ENCODE peak calls at places on chromosomes 2 and 18, in six cellular contexts. H is KBM-7; R is HS-5; A is T follicular helper cell; Q is activated T-helper 1 cell treated with anti-CD3 and anti-CD28 coated beads, Interleukin-12 subunit alpha, Interleukin-12 subunit beta, Interleukin-2, Interleukin-4 antibody, amounts not matched to agents 30 ng/mL and 10 ng/mL and 1 ng/mL, durations not matched to agents 14 hours and 24 hours and 36 hours; U is activated naive CD8-positive, alpha-beta T cell treated with anti-CD3 and anti-CD28 coated beads, Interleukin-2, amount 50 U/mL, for 24 hours. V is an unnamed sample.

GRCh38 chr2:235394278-235394828 is 99.5 kb upstream of the AGAP1 start:
- DNase-seq in H (no peak), R (peak), A (no peak), Q (no peak), U (no peak), V (no peak)

GRCh38 chr2:240142256-240142775 is 1.9 kb upstream of the OTOS start:
- DNase-seq in H (no peak), R (no peak), A (no peak), Q (no peak), U (no peak), V (no peak)

GRCh38 chr2:7272180-7272579 is 355.0 kb downstream of the RNF144A start:
- DNase-seq in H (no peak), R (no peak), A (no peak), Q (no peak), U (no peak), V (no peak)

GRCh38 chr2:190469770-190470169 is 61.6 kb downstream of the MFSD6 start:
- DNase-seq in H (peak), R (no peak), A (no peak), Q (no peak), U (no peak), V (no peak)

GRCh38 chr18:48546411-48546810 is 7.6 kb downstream of the CTIF start:
- DNase-seq in H (no peak), R (no peak), A (no peak), Q (no peak), U (no peak), V (no peak)

GRCh38 chr18:76476665-76477561 is 18.1 kb downstream of the ZNF516 start:
- DNase-seq in H (peak), R (peak), A (no peak), Q (no peak), U (no peak), V (no peak)

GRCh38 chr2:70143314-70144150 is 47.3 kb downstream of the C2orf42 start:
- DNase-seq in H (peak), R (no peak), A (no peak), Q (peak), U (no peak), V (no peak)

GRCh38 chr2:215660687-215661086 is 224.8 kb upstream of the FN1 start:
- DNase-seq in H (no peak), R (no peak), A (no peak), Q (no peak), U (no peak), V (no peak)

GRCh38 chr18:6606411-6607085 is 123.0 kb upstream of the ARHGAP28 start:
- DNase-seq in H (no peak), R (no peak), A (no peak), Q (no peak), U (no peak), V (no peak)

GRCh38 chr18:3401669-3402620 is 48.0 kb upstream of the TGIF1 start:
- DNase-seq in H (no peak), R (no peak), A (no peak), Q (no peak), U (no peak), V (no peak)

GRCh38 chr2:62202019-62202722 is 6.3 kb downstream of the B3GNT2 start:
- DNase-seq in H (peak), R (no peak), A (no peak), Q (no peak), U (no peak), V (no peak)

GRCh38 chr2:26542676-26543505 is 65.0 kb upstream of the OTOF start:
- DNase-seq in H (no peak), R (no peak), A (no peak), Q (no peak), U (no peak), V (no peak)

GRCh38 chr2:241680044-241680443 is 6.6 kb downstream of the DTYMK start:
- DNase-seq in H (no peak), R (no peak), A (no peak), Q (no peak), U (no peak), V (no peak)

GRCh38 chr2:138550670-138551287 is 49.2 kb downstream of the SPOPL start:
- DNase-seq in H (no peak), R (no peak), A (no peak), Q (no peak), U (no peak), V (no peak)

GRCh38 chr2:209965723-209966122 is 36.7 kb upstream of the RPE start:
- DNase-seq in H (no peak), R (no peak), A (no peak), Q (no peak), U (no peak), V (no peak)

GRCh38 chr2:185372188-185372587 is 366.4 kb upstream of the FSIP2 start:
- DNase-seq in H (no peak), R (peak), A (no peak), Q (no peak), U (no peak), V (no peak)

GRCh38 chr2:69036926-69037325 is 23.9 kb downstream of the ANTXR1 start:
- DNase-seq in H (no peak), R (no peak), A (no peak), Q (no peak), U (no peak), V (no peak)

GRCh38 chr2:95670167-95670566 is 78.4 kb downstream of the TRIM43 start:
- DNase-seq in H (no peak), R (peak), A (no peak), Q (no peak), U (no peak), V (no peak)

GRCh38 chr2:98121149-98121548 is 34.2 kb downstream of the VWA3B start:
- DNase-seq in H (no peak), R (no peak), A (no peak), Q (no peak), U (no peak), V (no peak)

GRCh38 chr2:162711832-162712540 is 126.6 kb downstream of the KCNH7 start:
- DNase-seq in H (no peak), R (no peak), A (no peak), Q (no peak), U (no peak), V (no peak)

GRCh38 chr2:128091691-128092050 is 671 bp downstream of the UGGT1 start:
- DNase-seq in H (peak), R (no peak), A (no peak), Q (peak), U (no peak), V (no peak)

GRCh38 chr2:204738721-204739120 is 193.4 kb downstream of the PARD3B start:
- DNase-seq in H (no peak), R (peak), A (no peak), Q (no peak), U (no peak), V (no peak)

GRCh38 chr18:68803371-68803770 is 5.5 kb downstream of the CCDC102B start:
- DNase-seq in H (no peak), R (peak), A (no peak), Q (no peak), U (no peak), V (no peak)

GRCh38 chr2:66696856-66697255 is 261.9 kb downstream of the MEIS1 start:
- DNase-seq in H (no peak), R (no peak), A (no peak), Q (no peak), U (no peak), V (no peak)

GRCh38 chr2:143230506-143231256 is 101.5 kb downstream of the ARHGAP15 start:
- DNase-seq in H (no peak), R (no peak), A (no peak), Q (no peak), U (no peak), V (no peak)

GRCh38 chr2:146587291-146587713 is 1257.5 kb upstream of the ACVR2A start:
- DNase-seq in H (no peak), R (no peak), A (no peak), Q (no peak), U (no peak), V (no peak)

GRCh38 chr2:139609109-139609508 is 828.9 kb upstream of the NXPH2 start:
- DNase-seq in H (no peak), R (no peak), A (no peak), Q (no peak), U (no peak), V (no peak)

GRCh38 chr2:53987336-53987921 is 16.6 kb upstream of the PSME4 start:
- DNase-seq in H (no peak), R (no peak), A (no peak), Q (no peak), U (no peak), V (no peak)

GRCh38 chr18:47996091-47996541 is 65.7 kb upstream of the SMAD2 start:
- DNase-seq in H (no peak), R (no peak), A (no peak), Q (no peak), U (no peak), V (no peak)

GRCh38 chr2:177326591-177326990 is 62.1 kb upstream of the NFE2L2 start:
- DNase-seq in H (no peak), R (no peak), A (no peak), Q (no peak), U (no peak), V (no peak)